ENCODE peak calls at places on chromosomes 5 and 9, in seven cellular contexts. One of them, this sample, is unnamed.

GRCh38 chr9:107282268-107282667 is 811 bp upstream of the RAD23B start:
- DNase-seq in effector CD4-positive, alpha-beta T cell: no peak
- DNase-seq in activated T-helper 9 cell treated with anti-CD3 and anti-CD28 coated beads, Interleukin-2, amount 50 U/mL, for 16 hours: no peak
- DNase-seq in GDM1: no peak
- DNase-seq in tibial artery: no peak
- DNase-seq in stimulated activated CD8-positive, alpha-beta memory T cell treated with anti-CD3 and anti-CD28 coated beads, Interleukin-2, amount 100 ng/mL, for 1 hour: no peak
- DNase-seq in GM04503: no peak
- DNase-seq in this sample: no peak

GRCh38 chr5:176700239-176700847 is 53.1 kb downstream of the TSPAN17 start:
- DNase-seq in effector CD4-positive, alpha-beta T cell: no peak
- DNase-seq in activated T-helper 9 cell treated with anti-CD3 and anti-CD28 coated beads, Interleukin-2, amount 50 U/mL, for 16 hours: no peak
- DNase-seq in GDM1: no peak
- DNase-seq in tibial artery: no peak
- DNase-seq in stimulated activated CD8-positive, alpha-beta memory T cell treated with anti-CD3 and anti-CD28 coated beads, Interleukin-2, amount 100 ng/mL, for 1 hour: no peak
- DNase-seq in GM04503: no peak
- DNase-seq in this sample: no peak

GRCh38 chr5:130337179-130337888 is 433.1 kb downstream of the CHSY3 start:
- DNase-seq in effector CD4-positive, alpha-beta T cell: no peak
- DNase-seq in activated T-helper 9 cell treated with anti-CD3 and anti-CD28 coated beads, Interleukin-2, amount 50 U/mL, for 16 hours: no peak
- DNase-seq in GDM1: no peak
- DNase-seq in tibial artery: no peak
- DNase-seq in stimulated activated CD8-positive, alpha-beta memory T cell treated with anti-CD3 and anti-CD28 coated beads, Interleukin-2, amount 100 ng/mL, for 1 hour: no peak
- DNase-seq in GM04503: peak; percentile 39
- DNase-seq in this sample: peak; percentile 24

GRCh38 chr9:130244548-130245165 is 20.9 kb upstream of the HMCN2 start:
- DNase-seq in effector CD4-positive, alpha-beta T cell: no peak
- DNase-seq in activated T-helper 9 cell treated with anti-CD3 and anti-CD28 coated beads, Interleukin-2, amount 50 U/mL, for 16 hours: no peak
- DNase-seq in GDM1: no peak
- DNase-seq in tibial artery: peak; percentile 57
- DNase-seq in stimulated activated CD8-positive, alpha-beta memory T cell treated with anti-CD3 and anti-CD28 coated beads, Interleukin-2, amount 100 ng/mL, for 1 hour: no peak
- DNase-seq in GM04503: no peak
- DNase-seq in this sample: no peak

GRCh38 chr5:52922384-52922783 is 66.8 kb upstream of the ITGA2 start:
- DNase-seq in effector CD4-positive, alpha-beta T cell: no peak
- DNase-seq in activated T-helper 9 cell treated with anti-CD3 and anti-CD28 coated beads, Interleukin-2, amount 50 U/mL, for 16 hours: no peak
- DNase-seq in GDM1: no peak
- DNase-seq in tibial artery: no peak
- DNase-seq in stimulated activated CD8-positive, alpha-beta memory T cell treated with anti-CD3 and anti-CD28 coated beads, Interleukin-2, amount 100 ng/mL, for 1 hour: no peak
- DNase-seq in GM04503: peak; percentile 27
- DNase-seq in this sample: peak; percentile 88

GRCh38 chr5:155926011-155926410 is 401.0 kb upstream of the SGCD start:
- DNase-seq in effector CD4-positive, alpha-beta T cell: no peak
- DNase-seq in activated T-helper 9 cell treated with anti-CD3 and anti-CD28 coated beads, Interleukin-2, amount 50 U/mL, for 16 hours: no peak
- DNase-seq in GDM1: no peak
- DNase-seq in tibial artery: no peak
- DNase-seq in stimulated activated CD8-positive, alpha-beta memory T cell treated with anti-CD3 and anti-CD28 coated beads, Interleukin-2, amount 100 ng/mL, for 1 hour: no peak
- DNase-seq in GM04503: peak; percentile 39
- DNase-seq in this sample: peak; percentile 90

GRCh38 chr9:75064307-75065025 is 23.5 kb downstream of the NMRK1 start:
- DNase-seq in effector CD4-positive, alpha-beta T cell: no peak
- DNase-seq in activated T-helper 9 cell treated with anti-CD3 and anti-CD28 coated beads, Interleukin-2, amount 50 U/mL, for 16 hours: no peak
- DNase-seq in GDM1: no peak
- DNase-seq in tibial artery: no peak
- DNase-seq in stimulated activated CD8-positive, alpha-beta memory T cell treated with anti-CD3 and anti-CD28 coated beads, Interleukin-2, amount 100 ng/mL, for 1 hour: no peak
- DNase-seq in GM04503: no peak
- DNase-seq in this sample: peak; percentile 68

GRCh38 chr5:132812123-132812948 is 766 bp upstream of the SOWAHA start:
- DNase-seq in effector CD4-positive, alpha-beta T cell: no peak
- DNase-seq in activated T-helper 9 cell treated with anti-CD3 and anti-CD28 coated beads, Interleukin-2, amount 50 U/mL, for 16 hours: no peak
- DNase-seq in GDM1: no peak
- DNase-seq in tibial artery: peak; percentile 57
- DNase-seq in stimulated activated CD8-positive, alpha-beta memory T cell treated with anti-CD3 and anti-CD28 coated beads, Interleukin-2, amount 100 ng/mL, for 1 hour: no peak
- DNase-seq in GM04503: no peak
- DNase-seq in this sample: no peak

GRCh38 chr5:141382469-141383294 is at the start of gene PCDHGA7:
- DNase-seq in effector CD4-positive, alpha-beta T cell: no peak
- DNase-seq in activated T-helper 9 cell treated with anti-CD3 and anti-CD28 coated beads, Interleukin-2, amount 50 U/mL, for 16 hours: no peak
- DNase-seq in GDM1: no peak
- DNase-seq in tibial artery: no peak
- DNase-seq in stimulated activated CD8-positive, alpha-beta memory T cell treated with anti-CD3 and anti-CD28 coated beads, Interleukin-2, amount 100 ng/mL, for 1 hour: no peak
- DNase-seq in GM04503: no peak
- DNase-seq in this sample: peak; percentile 58

GRCh38 chr5:94440015-94440414 is 178.4 kb downstream of the KIAA0825 start:
- DNase-seq in effector CD4-positive, alpha-beta T cell: no peak
- DNase-seq in activated T-helper 9 cell treated with anti-CD3 and anti-CD28 coated beads, Interleukin-2, amount 50 U/mL, for 16 hours: no peak
- DNase-seq in GDM1: no peak
- DNase-seq in tibial artery: no peak
- DNase-seq in stimulated activated CD8-positive, alpha-beta memory T cell treated with anti-CD3 and anti-CD28 coated beads, Interleukin-2, amount 100 ng/mL, for 1 hour: no peak
- DNase-seq in GM04503: no peak
- DNase-seq in this sample: no peak

GRCh38 chr9:89077519-89077918 is 86.3 kb downstream of the S1PR3 start:
- DNase-seq in effector CD4-positive, alpha-beta T cell: no peak
- DNase-seq in activated T-helper 9 cell treated with anti-CD3 and anti-CD28 coated beads, Interleukin-2, amount 50 U/mL, for 16 hours: no peak
- DNase-seq in GDM1: no peak
- DNase-seq in tibial artery: no peak
- DNase-seq in stimulated activated CD8-positive, alpha-beta memory T cell treated with anti-CD3 and anti-CD28 coated beads, Interleukin-2, amount 100 ng/mL, for 1 hour: no peak
- DNase-seq in GM04503: no peak
- DNase-seq in this sample: no peak

GRCh38 chr5:179906795-179907569 is 715 bp downstream of the TBC1D9B start:
- DNase-seq in effector CD4-positive, alpha-beta T cell: no peak
- DNase-seq in activated T-helper 9 cell treated with anti-CD3 and anti-CD28 coated beads, Interleukin-2, amount 50 U/mL, for 16 hours: no peak
- DNase-seq in GDM1: no peak
- DNase-seq in tibial artery: no peak
- DNase-seq in stimulated activated CD8-positive, alpha-beta memory T cell treated with anti-CD3 and anti-CD28 coated beads, Interleukin-2, amount 100 ng/mL, for 1 hour: no peak
- DNase-seq in GM04503: no peak
- DNase-seq in this sample: peak; percentile 13

GRCh38 chr5:143338658-143339366 is 64.7 kb downstream of the NR3C1 start:
- DNase-seq in effector CD4-positive, alpha-beta T cell: no peak
- DNase-seq in activated T-helper 9 cell treated with anti-CD3 and anti-CD28 coated beads, Interleukin-2, amount 50 U/mL, for 16 hours: no peak
- DNase-seq in GDM1: no peak
- DNase-seq in tibial artery: no peak
- DNase-seq in stimulated activated CD8-positive, alpha-beta memory T cell treated with anti-CD3 and anti-CD28 coated beads, Interleukin-2, amount 100 ng/mL, for 1 hour: no peak
- DNase-seq in GM04503: no peak
- DNase-seq in this sample: peak; percentile 56

GRCh38 chr5:43038523-43038989 is 1.6 kb downstream of the ANXA2R start:
- DNase-seq in effector CD4-positive, alpha-beta T cell: peak; percentile 17
- DNase-seq in activated T-helper 9 cell treated with anti-CD3 and anti-CD28 coated beads, Interleukin-2, amount 50 U/mL, for 16 hours: no peak
- DNase-seq in GDM1: peak; percentile 9
- DNase-seq in tibial artery: no peak
- DNase-seq in stimulated activated CD8-positive, alpha-beta memory T cell treated with anti-CD3 and anti-CD28 coated beads, Interleukin-2, amount 100 ng/mL, for 1 hour: no peak
- DNase-seq in GM04503: no peak
- DNase-seq in this sample: no peak

GRCh38 chr9:122377241-122378164 is 6.7 kb downstream of the PTGS1 start:
- DNase-seq in effector CD4-positive, alpha-beta T cell: no peak
- DNase-seq in activated T-helper 9 cell treated with anti-CD3 and anti-CD28 coated beads, Interleukin-2, amount 50 U/mL, for 16 hours: no peak
- DNase-seq in GDM1: no peak
- DNase-seq in tibial artery: no peak
- DNase-seq in stimulated activated CD8-positive, alpha-beta memory T cell treated with anti-CD3 and anti-CD28 coated beads, Interleukin-2, amount 100 ng/mL, for 1 hour: no peak
- DNase-seq in GM04503: no peak
- DNase-seq in this sample: no peak

This sample was measured in AG10803.